ENCODE peak calls at places on chromosomes 4 and X, in nine cellular contexts. G is uterus, W is left lung, L is heart right ventricle, H is A549, P is psoas muscle, X is fibroblast of lung, B is HCT116, V is lung. O is an unnamed sample. For H3K9me3, the result is how much of the 10 kb centered on the place peaks cover.

GRCh38 chrX:3811331-3812311 is 98.2 kb upstream of the PRKX start:
- DNase-seq in X (peak), B (peak), W (no peak), P (no peak), G (no peak), V (no peak), L (peak), H (peak), O (no peak)

GRCh38 chr4:48470135-48470534 is 13.0 kb upstream of the SLC10A4 start:
- DNase-seq in V (no peak), G (no peak), W (no peak), H (no peak), B (no peak), P (no peak), L (no peak), X (no peak), O (no peak)

GRCh38 chr4:107757860-107758476 is 37.9 kb upstream of the PAPSS1 start:
- DNase-seq in X (peak), B (no peak), G (no peak), L (no peak), P (no peak), W (no peak), H (peak), V (no peak), O (peak)

GRCh38 chr4:189773909-189774308 is 166.8 kb upstream of the FRG1 start:
- DNase-seq in P (no peak), L (no peak), H (peak), G (no peak), W (no peak), B (no peak), V (no peak), X (no peak), O (peak)

GRCh38 chr4:132683957-132684356 is 465.1 kb upstream of the PCDH10 start:
- DNase-seq in W (peak), V (no peak), P (no peak), H (no peak), G (no peak), X (no peak), L (no peak), B (no peak), O (no peak)

GRCh38 chrX:66162331-66162822 is 1.7 kb upstream of the HEPH start:
- DNase-seq in W (no peak), G (no peak), L (no peak), X (no peak), B (no peak), V (no peak), H (no peak), P (no peak), O (no peak)

GRCh38 chr4:148196168-148196567 is 246.0 kb downstream of the NR3C2 start:
- DNase-seq in G (no peak), H (no peak), L (no peak), B (no peak), P (no peak), V (no peak), W (no peak), X (no peak), O (no peak)

GRCh38 chr4:75248770-75249467 is 265.3 kb downstream of the RCHY1 start:
- DNase-seq in V (no peak), P (no peak), L (no peak), X (no peak), W (no peak), H (no peak), G (no peak), B (no peak), O (peak)

GRCh38 chr4:138114434-138114833 is 127.7 kb downstream of the SLC7A11 start:
- DNase-seq in P (no peak), H (no peak), G (no peak), W (no peak), B (no peak), X (peak), L (no peak), V (no peak), O (no peak)

GRCh38 chrX:10450229-10450958 is 170.0 kb downstream of the MID1 start:
- DNase-seq in G (no peak), B (no peak), X (peak), V (no peak), W (no peak), H (no peak), P (no peak), L (no peak), O (peak)

GRCh38 chrX:3599787-3600465 is 113.5 kb downstream of the PRKX start:
- DNase-seq in W (no peak), G (no peak), H (no peak), L (no peak), B (no peak), P (no peak), V (no peak), X (no peak), O (no peak)

GRCh38 chr4:150216725-150217124 is 138.5 kb downstream of the DCLK2 start:
- DNase-seq in G (no peak), H (no peak), B (no peak), L (no peak), P (no peak), X (no peak), V (no peak), W (no peak), O (no peak)

GRCh38 chr4:15084780-15085179 is 82.5 kb downstream of the CPEB2 start:
- DNase-seq in X (no peak), W (no peak), V (no peak), B (no peak), G (no peak), H (no peak), P (no peak), L (no peak), O (no peak)

GRCh38 chr4:54961357-54961975 is 163.9 kb downstream of the KDR start:
- DNase-seq in L (no peak), P (no peak), V (no peak), W (no peak), H (peak), X (peak), B (peak), G (no peak), O (peak)

GRCh38 chrX:101051153-101051548 is 760 bp downstream of the TRMT2B start:
- DNase-seq in B (no peak), L (no peak), W (no peak), H (no peak), X (no peak), V (no peak), G (no peak), P (no peak), O (no peak)

GRCh38 chrX:136662104-136662503 is 14.1 kb downstream of the CD40LG start:
- DNase-seq in H (no peak), X (no peak), P (no peak), B (no peak), L (no peak), V (no peak), G (no peak), W (no peak), O (no peak)

GRCh38 chrX:35166023-35166422 is 223.4 kb downstream of the FAM47B start:
- DNase-seq in P (no peak), X (peak), G (no peak), W (no peak), H (no peak), L (no peak), B (no peak), V (no peak), O (no peak)

GRCh38 chrX:95346854-95347253 is 1337.8 kb upstream of the DIAPH2 start:
- DNase-seq in P (no peak), G (no peak), V (no peak), L (no peak), B (no peak), X (peak), H (peak), W (no peak), O (peak)

GRCh38 chr4:186204103-186204559 is 12.8 kb downstream of the CYP4V2 start:
- DNase-seq in L (no peak), X (peak), B (peak), W (no peak), G (no peak), H (no peak), V (peak), P (no peak), O (no peak)

GRCh38 chrX:47174376-47174775 is 19.3 kb upstream of the UBA1 start:
- DNase-seq in G (no peak), B (no peak), W (no peak), P (no peak), H (no peak), V (no peak), L (no peak), X (no peak), O (no peak)

GRCh38 chr4:100422911-100423310 is 94.9 kb downstream of the EMCN start:
- DNase-seq in B (no peak), X (no peak), H (peak), G (no peak), V (no peak), W (no peak), L (no peak), P (no peak), O (no peak)

GRCh38 chr4:140947507-140947906 is 185.8 kb downstream of the RNF150 start:
- DNase-seq in G (no peak), W (no peak), B (no peak), H (peak), L (no peak), P (no peak), V (no peak), X (no peak), O (peak)

GRCh38 chrX:136047969-136048368 is 62.7 kb downstream of the SLC9A6 start:
- DNase-seq in L (no peak), W (no peak), G (no peak), V (no peak), X (peak), H (no peak), P (no peak), B (no peak), O (peak)

GRCh38 chrX:69028761-69029120 is 136.5 kb downstream of the PJA1 start:
- DNase-seq in V (peak), G (no peak), X (no peak), B (no peak), H (no peak), W (no peak), L (no peak), P (no peak), O (no peak)

GRCh38 chr4:150150545-150151156 is 72.4 kb downstream of the DCLK2 start:
- DNase-seq in G (no peak), H (no peak), V (no peak), B (no peak), W (no peak), L (peak), P (no peak), X (no peak), O (no peak)

GRCh38 chrX:103330601-103331397 is 760 bp downstream of the TCEAL7 start:
- DNase-seq in X (peak), P (no peak), V (no peak), W (no peak), L (no peak), B (no peak), H (no peak), G (no peak), O (no peak)

GRCh38 chrX:47210661-47211425 is 7.6 kb upstream of the CDK16 start:
- DNase-seq in X (no peak), V (no peak), W (no peak), L (no peak), P (peak), G (no peak), B (no peak), H (no peak), O (no peak)

GRCh38 chr4:153115322-153116100 is 88.7 kb upstream of the TRIM2 start:
- DNase-seq in P (no peak), H (peak), B (peak), W (no peak), L (peak), G (peak), X (peak), V (peak), O (peak)

GRCh38 chr4:126915999-126916625 is 716.6 kb upstream of the INTU start:
- DNase-seq in W (no peak), P (no peak), H (no peak), X (peak), L (no peak), G (no peak), V (no peak), B (no peak), O (no peak)

GRCh38 chrX:151754042-151754419 is 19.5 kb downstream of the CNGA2 start:
- DNase-seq in G (peak), X (peak), L (no peak), V (no peak), B (peak), P (no peak), H (peak), W (no peak), O (peak)

GRCh38 chrX:116277391-116277790 is 106.8 kb downstream of the AGTR2 start:
- DNase-seq in B (no peak), V (no peak), W (no peak), P (no peak), X (no peak), H (no peak), G (no peak), L (no peak), O (no peak)

GRCh38 chr4:24104173-24104572 is 214.3 kb upstream of the PPARGC1A start:
- DNase-seq in B (no peak), X (peak), L (no peak), H (no peak), W (no peak), G (no peak), P (no peak), V (no peak), O (no peak)

GRCh38 chr4:42904986-42905385 is 12.5 kb downstream of the GRXCR1 start:
- DNase-seq in V (no peak), P (no peak), G (no peak), H (no peak), L (no peak), W (no peak), X (no peak), B (no peak), O (no peak)

GRCh38 chr4:46586566-46586965 is 196.6 kb upstream of the GABRA2 start:
- DNase-seq in X (no peak), P (no peak), W (no peak), V (no peak), H (no peak), G (no peak), B (no peak), L (no peak), O (no peak)

GRCh38 chr4:74230902-74231499 is 73.1 kb downstream of the MTHFD2L start:
- DNase-seq in B (no peak), G (no peak), P (no peak), H (peak), L (peak), X (peak), V (peak), W (no peak), O (peak)

GRCh38 chrX:151015684-151016083 is 32.5 kb downstream of the HMGB3 start:
- DNase-seq in H (no peak), V (no peak), B (no peak), G (no peak), X (no peak), P (no peak), W (no peak), L (no peak), O (no peak)

GRCh38 chr4:107719211-107719926 is 665 bp downstream of the PAPSS1 start:
- DNase-seq in B (no peak), H (peak), V (no peak), G (no peak), L (no peak), P (peak), W (no peak), X (peak), O (peak)

GRCh38 chr4:174716986-174717770 is 111.9 kb downstream of the GLRA3 start:
- DNase-seq in W (no peak), L (no peak), P (no peak), X (no peak), H (no peak), V (no peak), B (no peak), G (no peak), O (no peak)
- TF ChIP-seq CTCF in W (no peak), L (no peak), P (no peak), X (no peak), H (no peak), V (no peak), B (no peak), G (no peak), O (no peak)

DNA sequence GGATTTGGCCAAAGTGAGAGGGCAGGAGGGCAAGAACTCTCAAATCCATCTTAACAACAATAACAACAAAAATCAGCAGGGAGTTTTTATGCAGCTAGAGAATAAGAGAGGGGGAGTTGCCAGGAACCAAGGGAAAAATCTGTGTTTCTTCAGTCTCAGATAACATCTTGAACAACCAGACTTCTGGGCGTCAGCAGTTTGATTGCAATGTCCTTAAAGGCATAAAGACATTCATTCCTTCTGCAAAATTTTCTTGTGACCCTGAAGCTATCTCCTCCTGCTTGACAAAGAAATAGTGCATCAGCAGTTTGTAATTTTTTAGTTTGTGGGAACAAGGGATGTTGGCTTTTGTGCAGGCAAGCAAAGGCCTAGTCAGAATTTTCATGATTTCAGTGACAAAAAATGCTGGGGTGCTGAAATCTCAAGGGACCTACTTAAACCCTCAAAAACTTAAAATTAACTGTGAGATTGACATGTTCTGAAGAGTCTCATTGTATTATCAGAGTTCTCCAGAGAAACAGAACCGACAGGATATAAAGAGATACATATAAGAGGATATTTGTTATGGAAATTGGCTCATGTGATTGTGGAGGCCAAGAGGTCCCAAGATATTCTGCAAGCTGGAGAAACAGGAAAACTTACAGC is 125.8 kb upstream of the UNC5C start:
- DNase-seq in H (no peak), G (no peak), W (no peak), P (no peak), X (no peak), V (no peak), B (no peak), L (no peak), O (no peak)
- H3K9me3 ChIP-seq in H (under half), G (under half), W (under half), P (under half), X (under half), V (under half), B (under half), L (under half), O (under half)

DNA sequence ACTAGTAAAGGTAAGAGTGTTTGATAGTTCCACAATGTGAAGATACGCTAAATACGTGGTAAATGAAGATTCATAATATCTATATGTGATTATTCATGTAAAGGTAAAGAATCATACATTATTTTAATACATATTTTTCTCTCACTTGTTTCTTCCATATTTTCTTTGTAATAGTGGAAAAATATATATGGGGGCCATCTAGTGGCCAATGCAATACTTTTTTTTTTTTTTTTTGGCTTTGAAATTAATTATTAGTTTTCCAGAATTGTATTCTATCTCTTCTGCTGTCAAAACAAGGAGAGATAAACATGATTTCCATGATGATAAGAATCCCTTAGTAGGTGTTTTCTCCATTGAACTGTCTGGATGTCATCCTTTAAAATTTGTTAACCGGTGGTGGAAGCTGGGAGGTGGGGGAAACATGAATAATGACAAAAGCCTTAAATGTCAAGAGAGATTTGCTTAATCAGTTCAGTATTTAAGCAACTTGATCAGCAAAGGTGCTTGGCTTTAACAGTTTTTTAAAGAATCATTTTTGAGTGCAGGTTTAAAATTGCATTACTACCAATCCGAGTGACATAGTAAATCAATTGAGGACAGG is 508.7 kb upstream of the HTR2C start:
- DNase-seq in P (no peak), L (no peak), B (no peak), V (no peak), H (no peak), W (no peak), G (no peak), X (no peak), O (no peak)
- TF ChIP-seq CTCF in P (peak), L (peak), B (peak), V (no peak), H (peak), W (no peak), G (no peak), X (no peak), O (peak)

DNA sequence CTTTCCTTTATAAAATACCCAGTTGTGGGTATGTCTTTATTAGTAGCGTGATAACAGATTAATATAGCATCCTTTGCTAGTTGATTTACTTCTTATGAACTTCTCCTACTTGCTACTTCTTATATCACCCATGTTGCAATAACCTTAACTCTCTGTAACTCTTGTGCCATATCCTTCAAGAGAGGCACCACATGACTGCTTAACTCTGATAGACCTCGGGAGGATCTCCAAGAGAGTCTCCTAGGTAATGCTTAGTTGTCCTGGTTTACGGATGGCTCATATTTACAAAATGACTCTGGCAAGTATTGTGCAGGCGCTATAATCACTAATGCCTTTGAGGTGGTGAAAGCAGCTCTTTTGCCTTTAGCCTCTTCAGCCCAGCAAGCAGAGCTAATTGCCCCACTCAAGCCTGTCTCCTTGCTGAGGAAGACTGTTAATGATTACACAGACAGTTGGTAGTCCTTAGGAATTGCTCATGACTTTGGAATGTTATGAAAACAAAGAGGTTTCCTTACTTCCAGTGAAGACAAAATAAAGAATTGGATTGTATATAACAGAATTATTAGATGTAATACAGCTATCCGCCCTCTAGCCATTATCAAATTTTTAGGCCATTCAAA is 1305.8 kb downstream of the PCDH7 start:
- DNase-seq in V (no peak), W (no peak), H (peak), G (no peak), X (peak), P (no peak), L (no peak), B (peak), O (peak)
- H3K9me3 ChIP-seq in V (under half), W (under half), H (under half), G (under half), X (under half), P (under half), L (under half), B (under half), O (under half)

GRCh38 chr4:38832624-38833528 is 23.7 kb downstream of the TLR6 start:
- DNase-seq in P (no peak), H (no peak), W (no peak), G (no peak), L (no peak), B (no peak), X (no peak), V (no peak), O (no peak)
- TF ChIP-seq CTCF in P (no peak), H (no peak), W (no peak), G (no peak), L (no peak), B (peak), X (no peak), V (no peak), O (peak)

DNA sequence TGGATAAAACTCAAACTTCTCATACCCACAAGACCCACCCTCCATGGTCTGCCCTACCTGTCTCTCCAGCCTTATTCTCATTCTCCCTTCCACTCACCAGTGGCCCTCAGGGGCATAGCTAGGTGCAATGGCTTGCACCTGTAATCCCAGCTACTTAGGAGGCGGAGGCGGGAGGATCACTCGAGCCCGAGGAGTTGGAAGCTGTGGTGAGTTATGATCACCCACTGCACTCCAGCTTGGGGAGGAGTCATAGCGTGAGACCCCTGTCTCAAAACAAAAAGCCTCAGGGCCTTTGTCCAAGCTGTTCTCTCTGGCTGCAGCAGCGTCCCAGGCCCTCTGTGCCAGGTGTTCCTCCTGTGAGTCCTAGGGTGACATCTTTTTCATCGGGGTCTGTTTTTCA is 16.5 kb downstream of the TKTL1 start:
- DNase-seq in X (no peak), W (no peak), B (no peak), L (no peak), V (no peak), G (no peak), H (no peak), P (no peak), O (no peak)
- H3K9me3 ChIP-seq in X (under half), W (under half), B (under half), L (under half), V (under half), G (under half), H (under half), P (under half), O (under half)